ENCODE peak calls at places on chromosomes 13 and 19, in eight cellular contexts. One of them, this sample, is unnamed.

GRCh38 chr19:37691881-37692504 is 27.6 kb downstream of the ZNF607 start:
- DNase-seq in OCI-LY7: peak
- DNase-seq in hepatocyte: peak
- DNase-seq in MM.1S: no peak
- DNase-seq in SK-N-SH: peak
- DNase-seq in HCT116: no peak
- DNase-seq in GM23338: peak
- DNase-seq in PC-3: no peak
- DNase-seq in this sample: peak

GRCh38 chr13:75485286-75486062 is 3.5 kb upstream of the TBC1D4 start:
- DNase-seq in PC-3: peak
- DNase-seq in MM.1S: no peak
- DNase-seq in hepatocyte: no peak
- DNase-seq in SK-N-SH: no peak
- DNase-seq in HCT116: peak
- DNase-seq in OCI-LY7: no peak
- DNase-seq in GM23338: peak
- DNase-seq in this sample: no peak

GRCh38 chr13:38361551-38362262 is 12.1 kb downstream of the UFM1 start:
- DNase-seq in hepatocyte: no peak
- DNase-seq in HCT116: no peak
- DNase-seq in PC-3: no peak
- DNase-seq in OCI-LY7: no peak
- DNase-seq in SK-N-SH: no peak
- DNase-seq in GM23338: no peak
- DNase-seq in MM.1S: no peak
- DNase-seq in this sample: no peak

GRCh38 chr19:2080336-2080988 is 15.7 kb downstream of the MOB3A start:
- DNase-seq in hepatocyte: no peak
- DNase-seq in OCI-LY7: no peak
- DNase-seq in MM.1S: no peak
- DNase-seq in GM23338: no peak
- DNase-seq in SK-N-SH: peak
- DNase-seq in HCT116: no peak
- DNase-seq in PC-3: no peak
- DNase-seq in this sample: no peak

GRCh38 chr13:75792526-75793187 is 156.5 kb downstream of the LMO7 start:
- DNase-seq in PC-3: no peak
- DNase-seq in OCI-LY7: no peak
- DNase-seq in GM23338: no peak
- DNase-seq in MM.1S: no peak
- DNase-seq in SK-N-SH: no peak
- DNase-seq in HCT116: no peak
- DNase-seq in hepatocyte: peak
- DNase-seq in this sample: no peak

GRCh38 chr19:16429066-16429758 is 42.6 kb downstream of the EPS15L1 start:
- DNase-seq in GM23338: no peak
- DNase-seq in HCT116: no peak
- DNase-seq in OCI-LY7: no peak
- DNase-seq in PC-3: peak
- DNase-seq in SK-N-SH: peak
- DNase-seq in MM.1S: no peak
- DNase-seq in hepatocyte: no peak
- DNase-seq in this sample: no peak

GRCh38 chr13:81425286-81425685 is 1084.4 kb upstream of the SPRY2 start:
- DNase-seq in PC-3: no peak
- DNase-seq in OCI-LY7: no peak
- DNase-seq in hepatocyte: no peak
- DNase-seq in GM23338: no peak
- DNase-seq in MM.1S: no peak
- DNase-seq in SK-N-SH: no peak
- DNase-seq in HCT116: no peak
- DNase-seq in this sample: no peak

GRCh38 chr19:3595521-3596061 is 10.3 kb downstream of the GIPC3 start:
- DNase-seq in MM.1S: no peak
- DNase-seq in hepatocyte: no peak
- DNase-seq in PC-3: no peak
- DNase-seq in HCT116: no peak
- DNase-seq in GM23338: no peak
- DNase-seq in SK-N-SH: no peak
- DNase-seq in OCI-LY7: no peak
- DNase-seq in this sample: no peak

GRCh38 chr13:79621449-79621848 is 140.5 kb downstream of the NDFIP2 start:
- DNase-seq in GM23338: no peak
- DNase-seq in HCT116: no peak
- DNase-seq in OCI-LY7: no peak
- DNase-seq in hepatocyte: no peak
- DNase-seq in SK-N-SH: no peak
- DNase-seq in MM.1S: peak
- DNase-seq in PC-3: no peak
- DNase-seq in this sample: no peak

GRCh38 chr19:2787115-2787514 is 1.8 kb downstream of the THOP1 start:
- DNase-seq in GM23338: no peak
- DNase-seq in OCI-LY7: no peak
- DNase-seq in PC-3: no peak
- DNase-seq in SK-N-SH: no peak
- DNase-seq in hepatocyte: no peak
- DNase-seq in HCT116: no peak
- DNase-seq in MM.1S: no peak
- DNase-seq in this sample: no peak

GRCh38 chr13:51714663-51715168 is 89.2 kb downstream of the DHRS12 start:
- DNase-seq in SK-N-SH: no peak
- DNase-seq in GM23338: no peak
- DNase-seq in HCT116: no peak
- DNase-seq in hepatocyte: no peak
- DNase-seq in PC-3: peak
- DNase-seq in OCI-LY7: no peak
- DNase-seq in MM.1S: peak
- DNase-seq in this sample: no peak

GRCh38 chr13:23433171-23434153 is at the start of gene SACS:
- DNase-seq in GM23338: peak
- DNase-seq in PC-3: peak
- DNase-seq in hepatocyte: peak
- DNase-seq in MM.1S: no peak
- DNase-seq in SK-N-SH: peak
- DNase-seq in HCT116: no peak
- DNase-seq in OCI-LY7: no peak
- DNase-seq in this sample: peak

GRCh38 chr19:18385675-18386542 is at the start of gene GDF15:
- DNase-seq in PC-3: peak
- DNase-seq in SK-N-SH: peak
- DNase-seq in hepatocyte: peak
- DNase-seq in OCI-LY7: peak
- DNase-seq in GM23338: peak
- DNase-seq in HCT116: peak
- DNase-seq in MM.1S: no peak
- DNase-seq in this sample: peak

GRCh38 chr19:16797876-16798275 is 31.3 kb upstream of the SIN3B start:
- DNase-seq in OCI-LY7: no peak
- DNase-seq in HCT116: no peak
- DNase-seq in GM23338: no peak
- DNase-seq in hepatocyte: no peak
- DNase-seq in MM.1S: no peak
- DNase-seq in PC-3: no peak
- DNase-seq in SK-N-SH: no peak
- DNase-seq in this sample: no peak

GRCh38 chr19:5171711-5172110 is 168.9 kb downstream of the PTPRS start:
- DNase-seq in hepatocyte: no peak
- DNase-seq in MM.1S: no peak
- DNase-seq in OCI-LY7: no peak
- DNase-seq in SK-N-SH: no peak
- DNase-seq in GM23338: no peak
- DNase-seq in HCT116: peak
- DNase-seq in PC-3: peak
- DNase-seq in this sample: no peak

GRCh38 chr19:5170329-5170745 is 170.3 kb downstream of the PTPRS start:
- DNase-seq in GM23338: peak
- DNase-seq in HCT116: no peak
- DNase-seq in SK-N-SH: peak
- DNase-seq in PC-3: no peak
- DNase-seq in MM.1S: no peak
- DNase-seq in hepatocyte: no peak
- DNase-seq in OCI-LY7: peak
- DNase-seq in this sample: no peak

GRCh38 chr19:5178051-5178450 is 162.6 kb downstream of the PTPRS start:
- DNase-seq in GM23338: no peak
- DNase-seq in HCT116: no peak
- DNase-seq in PC-3: no peak
- DNase-seq in hepatocyte: no peak
- DNase-seq in OCI-LY7: no peak
- DNase-seq in MM.1S: no peak
- DNase-seq in SK-N-SH: no peak
- DNase-seq in this sample: no peak

GRCh38 chr19:5172859-5173577 is 167.6 kb downstream of the PTPRS start:
- DNase-seq in MM.1S: no peak
- DNase-seq in hepatocyte: peak
- DNase-seq in PC-3: peak
- DNase-seq in HCT116: peak
- DNase-seq in SK-N-SH: no peak
- DNase-seq in OCI-LY7: no peak
- DNase-seq in GM23338: no peak
- DNase-seq in this sample: no peak

DNA sequence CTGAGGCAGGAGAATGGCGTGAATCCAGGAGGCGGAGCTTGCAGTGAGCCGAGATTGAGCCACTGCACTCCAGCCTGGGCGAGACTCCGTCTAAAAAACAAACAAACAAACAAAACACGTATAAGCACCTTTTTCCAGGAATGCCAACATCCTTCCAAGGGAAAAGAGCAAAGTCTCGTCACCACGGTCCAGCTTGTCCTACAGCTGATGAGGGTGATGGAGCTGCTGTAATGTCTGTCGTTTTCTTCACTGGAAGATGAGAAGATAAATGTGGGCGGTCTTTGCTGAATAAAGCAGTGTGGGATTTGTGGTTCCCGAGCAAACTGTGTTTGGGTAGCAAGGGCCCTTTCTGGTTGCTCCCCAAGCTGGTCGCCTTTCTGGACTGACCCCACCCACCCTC is 166.6 kb downstream of the PTPRS start:
- DNase-seq in MM.1S: no peak
- DNase-seq in hepatocyte: no peak
- DNase-seq in SK-N-SH: no peak
- DNase-seq in OCI-LY7: no peak
- DNase-seq in HCT116: no peak
- DNase-seq in GM23338: no peak
- DNase-seq in PC-3: no peak
- DNase-seq in this sample: no peak
- TF ChIP-seq CTCF in MM.1S: no peak
- TF ChIP-seq CTCF in hepatocyte: no peak
- TF ChIP-seq CTCF in SK-N-SH: no peak
- TF ChIP-seq CTCF in OCI-LY7: no peak
- TF ChIP-seq CTCF in HCT116: no peak
- TF ChIP-seq CTCF in GM23338: no peak
- TF ChIP-seq CTCF in PC-3: no peak
- TF ChIP-seq CTCF in this sample: no peak

DNA sequence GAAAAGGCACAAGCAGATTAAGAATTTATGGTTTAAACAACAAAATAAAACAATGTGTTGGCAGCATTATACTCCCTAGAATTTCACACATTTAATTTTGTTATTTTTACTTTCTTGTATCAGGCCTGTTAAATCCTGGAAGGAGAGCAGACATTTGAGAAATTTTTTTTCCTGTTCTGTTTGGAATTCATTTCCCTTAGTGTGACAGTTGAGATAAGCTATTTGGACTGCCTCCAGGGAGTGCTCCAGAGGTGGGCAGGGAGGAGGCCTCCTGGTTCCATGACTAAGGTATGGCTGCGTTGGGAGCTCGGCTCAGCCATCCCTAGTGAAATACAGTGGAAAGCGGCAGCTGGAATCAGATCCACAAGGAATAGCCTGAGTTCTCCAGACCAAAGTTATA is 185.7 kb downstream of the KCNRG start:
- DNase-seq in SK-N-SH: no peak
- DNase-seq in HCT116: no peak
- DNase-seq in hepatocyte: peak
- DNase-seq in MM.1S: no peak
- DNase-seq in OCI-LY7: no peak
- DNase-seq in GM23338: no peak
- DNase-seq in PC-3: no peak
- DNase-seq in this sample: no peak
- TF ChIP-seq EZH2phosphoT487 in SK-N-SH: no peak
- TF ChIP-seq EZH2phosphoT487 in HCT116: no peak
- TF ChIP-seq EZH2phosphoT487 in hepatocyte: no peak
- TF ChIP-seq EZH2phosphoT487 in MM.1S: no peak
- TF ChIP-seq EZH2phosphoT487 in OCI-LY7: no peak
- TF ChIP-seq EZH2phosphoT487 in GM23338: no peak
- TF ChIP-seq EZH2phosphoT487 in PC-3: no peak
- TF ChIP-seq EZH2phosphoT487 in this sample: no peak

DNA sequence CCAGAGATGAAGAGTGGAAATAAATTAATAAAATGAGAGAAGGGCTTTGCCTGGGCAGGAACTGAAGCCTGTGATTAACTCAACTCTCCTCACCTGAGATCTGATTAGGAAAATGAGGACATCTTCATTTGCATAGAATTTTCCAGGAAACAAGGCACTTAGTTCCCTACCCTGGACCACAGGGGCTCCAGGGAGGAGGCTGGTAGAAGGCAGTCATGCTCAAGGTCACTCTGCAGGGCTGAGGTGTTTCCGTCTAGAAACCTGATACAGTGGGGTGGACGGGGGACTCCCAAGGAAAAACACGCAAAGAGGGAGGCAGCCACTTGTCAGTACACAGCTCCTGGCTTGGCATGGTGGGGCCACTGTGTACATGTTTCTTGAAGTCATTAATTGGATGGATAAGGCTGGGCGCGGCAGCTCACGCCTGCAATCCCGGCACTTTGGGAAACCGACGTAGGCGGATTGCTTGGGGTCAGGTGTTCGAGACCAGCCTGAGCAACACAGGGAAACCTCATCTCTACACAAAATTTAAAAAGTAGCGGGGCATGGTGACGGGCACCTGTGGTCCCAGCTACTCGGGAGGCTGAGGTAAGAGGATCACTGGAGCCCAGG is 6.0 kb downstream of the KLK14 start:
- DNase-seq in HCT116: no peak
- DNase-seq in OCI-LY7: no peak
- DNase-seq in MM.1S: no peak
- DNase-seq in GM23338: no peak
- DNase-seq in hepatocyte: no peak
- DNase-seq in PC-3: no peak
- DNase-seq in SK-N-SH: no peak
- DNase-seq in this sample: no peak
- TF ChIP-seq CTCF in HCT116: no peak
- TF ChIP-seq CTCF in OCI-LY7: no peak
- TF ChIP-seq CTCF in MM.1S: no peak
- TF ChIP-seq CTCF in GM23338: no peak
- TF ChIP-seq CTCF in hepatocyte: no peak
- TF ChIP-seq CTCF in PC-3: no peak
- TF ChIP-seq CTCF in SK-N-SH: no peak
- TF ChIP-seq CTCF in this sample: no peak

DNA sequence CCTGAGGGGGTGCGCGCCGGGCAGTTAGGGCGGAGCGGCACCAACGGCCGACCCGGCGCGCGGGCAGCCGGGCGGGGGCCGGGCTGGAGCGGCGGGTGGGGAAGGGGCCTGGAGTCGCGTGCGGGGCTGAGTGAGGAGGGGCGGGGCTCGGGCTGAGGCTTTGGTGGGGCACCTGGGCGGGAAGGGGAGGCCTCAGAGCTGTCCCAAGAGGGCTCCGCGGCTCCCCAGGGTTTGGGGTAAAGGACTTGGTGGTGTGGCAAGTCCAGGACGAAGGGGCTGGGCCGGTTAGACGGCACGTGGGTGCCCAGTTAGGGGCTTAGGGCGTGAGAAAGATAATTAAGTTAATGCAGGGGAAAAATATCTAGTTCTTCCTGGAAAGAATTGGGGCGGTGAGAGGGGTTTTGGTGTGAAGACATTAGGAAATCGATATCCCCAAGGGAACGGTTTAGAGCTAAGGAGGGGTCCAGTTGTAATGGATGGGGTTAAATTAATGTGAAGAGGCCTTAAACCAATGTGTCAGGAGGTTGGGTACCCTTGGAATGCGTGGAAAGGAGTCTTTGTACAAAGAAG is 494 bp downstream of the ZNF574 start:
- DNase-seq in hepatocyte: no peak
- DNase-seq in PC-3: peak
- DNase-seq in HCT116: no peak
- DNase-seq in SK-N-SH: no peak
- DNase-seq in GM23338: peak
- DNase-seq in OCI-LY7: peak
- DNase-seq in MM.1S: no peak
- DNase-seq in this sample: no peak
- TF ChIP-seq EZH2phosphoT487 in hepatocyte: no peak
- TF ChIP-seq EZH2phosphoT487 in PC-3: no peak
- TF ChIP-seq EZH2phosphoT487 in HCT116: no peak
- TF ChIP-seq EZH2phosphoT487 in SK-N-SH: no peak
- TF ChIP-seq EZH2phosphoT487 in GM23338: no peak
- TF ChIP-seq EZH2phosphoT487 in OCI-LY7: no peak
- TF ChIP-seq EZH2phosphoT487 in MM.1S: no peak
- TF ChIP-seq EZH2phosphoT487 in this sample: no peak

This sample was measured in neural progenitor cell.